ENCODE peak calls at places on chromosomes 16 and 17, in four cellular contexts. E is WTC11, X is K562, K is A549. N is an unnamed sample.

GRCh38 chr17:4786111-4786491 is at the start of gene VMO1:
- DNase-seq in E (peak), X (no peak), K (no peak), N (no peak)

GRCh38 chr17:63497708-63498483 is 21.0 kb downstream of the ACE start:
- DNase-seq in E (peak), X (peak), K (no peak), N (peak)

GRCh38 chr16:69831212-69832123 is 69.3 kb downstream of the WWP2 start:
- DNase-seq in E (no peak), X (no peak), K (peak), N (peak)

GRCh38 chr17:43378766-43379165 is 20.0 kb upstream of the ARL4D start:
- DNase-seq in E (no peak), X (no peak), K (no peak), N (no peak)

GRCh38 chr17:57228921-57229320 is 27.4 kb upstream of the MSI2 start:
- DNase-seq in E (no peak), X (no peak), K (no peak), N (no peak)

GRCh38 chr16:46686815-46687473 is 2.0 kb downstream of the VPS35 start:
- DNase-seq in E (no peak), X (no peak), K (no peak), N (no peak)

GRCh38 chr17:27756467-27757371 is 43.6 kb downstream of the NOS2 start:
- DNase-seq in E (peak), X (peak), K (peak), N (peak)

GRCh38 chr17:60354223-60354622 is 37.7 kb downstream of the USP32 start:
- DNase-seq in E (no peak), X (no peak), K (no peak), N (peak)

GRCh38 chr17:68356520-68356919 is 65.2 kb downstream of the ARSG start:
- DNase-seq in E (no peak), X (no peak), K (no peak), N (no peak)

GRCh38 chr17:33889766-33890165 is 365.3 kb upstream of the CCL2 start:
- DNase-seq in E (no peak), X (no peak), K (no peak), N (no peak)

GRCh38 chr16:85659805-85660511 is 28.8 kb downstream of the GINS2 start:
- DNase-seq in E (peak), X (peak), K (peak), N (peak)

GRCh38 chr17:73240561-73240960 is 21.1 kb downstream of the CPSF4L start:
- DNase-seq in E (no peak), X (no peak), K (no peak), N (no peak)

GRCh38 chr16:57572978-57573733 is 30.7 kb downstream of the ADGRG5 start:
- DNase-seq in E (no peak), X (no peak), K (no peak), N (no peak)

GRCh38 chr17:57916925-57917858 is 38.0 kb downstream of the CUEDC1 start:
- DNase-seq in E (no peak), X (no peak), K (no peak), N (peak)

GRCh38 chr16:81358860-81359259 is 44.1 kb downstream of the GAN start:
- DNase-seq in E (no peak), X (no peak), K (no peak), N (no peak)

GRCh38 chr16:30954993-30955392 is 2.6 kb upstream of the SETD1A start:
- DNase-seq in E (no peak), X (no peak), K (no peak), N (peak)

GRCh38 chr17:79400989-79401703 is 209.7 kb downstream of the RBFOX3 start:
- DNase-seq in E (peak), X (peak), K (peak), N (peak)

GRCh38 chr17:69450131-69450530 is 35.6 kb downstream of the MAP2K6 start:
- DNase-seq in E (no peak), X (no peak), K (no peak), N (no peak)

GRCh38 chr16:50742521-50743150 is 750 bp downstream of the CYLD start:
- DNase-seq in E (peak), X (peak), K (no peak), N (no peak)

GRCh38 chr17:36856169-36856568 is 81.1 kb upstream of the LHX1 start:
- DNase-seq in E (no peak), X (no peak), K (no peak), N (no peak)

GRCh38 chr16:29653436-29653835 is 9.6 kb upstream of the SPN start:
- DNase-seq in E (no peak), X (no peak), K (no peak), N (no peak)

DNA sequence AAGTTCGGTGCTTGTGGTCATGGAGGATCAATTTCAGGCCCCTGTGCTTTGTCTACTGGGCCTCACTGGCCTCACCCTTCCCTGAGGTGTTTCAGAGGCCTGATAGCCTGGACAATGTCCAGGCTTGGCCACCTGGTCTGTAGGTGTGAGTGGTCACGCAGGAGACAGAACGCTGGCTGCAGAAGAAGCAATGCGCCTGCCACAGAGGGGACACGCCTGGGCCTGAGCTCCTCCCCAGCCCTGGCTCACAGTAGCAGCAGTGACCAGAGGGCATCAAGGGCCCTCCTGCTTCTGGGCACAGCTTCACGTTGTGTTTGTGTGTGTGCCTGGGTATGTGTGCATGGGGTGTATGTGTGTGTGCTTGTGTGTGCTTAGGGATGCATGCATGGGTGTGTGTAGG is 1.9 kb upstream of the PITPNM3 start:
- DNase-seq in E (no peak), X (no peak), K (no peak), N (no peak)
- TF ChIP-seq HMGXB4 in E (no peak), X (no peak), K (no peak), N (no peak)

GRCh38 chr17:39543176-39543575 is 64.5 kb downstream of the NEUROD2 start:
- DNase-seq in E (no peak), X (no peak), K (no peak), N (no peak)
- TF ChIP-seq HMGXB4 in E (no peak), X (no peak), K (no peak), N (no peak)

GRCh38 chr17:8479431-8479947 is 43.8 kb downstream of the NDEL1 start:
- DNase-seq in E (no peak), X (no peak), K (no peak), N (no peak)
- TF ChIP-seq HMGXB4 in E (no peak), X (no peak), K (no peak), N (no peak)

DNA sequence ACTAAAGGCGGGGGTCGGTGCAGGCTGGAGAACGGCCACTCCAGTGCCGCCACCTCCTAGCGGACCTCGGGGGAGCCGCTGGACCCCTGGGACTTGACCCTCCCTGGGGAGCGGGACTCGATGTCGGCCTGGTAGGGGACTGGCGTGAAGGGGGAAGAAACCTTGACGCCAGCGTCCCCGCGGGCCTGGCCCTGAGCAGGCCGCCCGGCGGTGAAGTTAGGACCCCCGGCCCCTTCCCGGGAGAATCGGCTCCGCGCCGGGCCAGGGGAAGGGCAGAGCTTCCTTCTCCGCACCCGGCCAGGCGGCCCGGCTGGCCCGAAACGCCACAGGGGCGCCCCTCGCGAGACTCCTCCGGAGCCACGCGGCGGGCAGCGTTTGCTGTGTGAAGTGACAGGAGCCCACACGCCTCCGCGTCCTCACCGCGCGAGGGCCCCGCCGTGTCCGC is 389 bp downstream of the DUS1L start:
- DNase-seq in E (no peak), X (no peak), K (peak), N (no peak)
- TF ChIP-seq HMGXB4 in E (peak), X (peak), K (no peak), N (no peak)

N was measured in HepG2.